ENCODE peak calls at places on chromosome 7, in seven cellular contexts. One of them, this sample, is unnamed.

GRCh38 chr7:25805027-25805687 is 346.8 kb upstream of the NFE2L3 start:
- ATAC-seq in effector memory CD8-positive, alpha-beta T cell: no peak
- ATAC-seq in CD4-positive, CD25-positive, alpha-beta regulatory T cell: no peak
- ATAC-seq in stimulated activated effector memory CD8-positive, alpha-beta T cell treated with anti-CD3 and anti-CD28 coated beads, Interleukin-12 subunit alpha, Interleukin-12 subunit beta, amount 100 ng/mL, for 72 hours: no peak
- ATAC-seq in upper lobe of left lung: no peak
- ATAC-seq in left lung: no peak
- ATAC-seq in natural killer cell treated with Interleukin-12 subunit alpha and Interleukin-12 subunit beta and Interleukin-15 and Interleukin-18, amount 100 ng/mL, for 72 hours: no peak
- ATAC-seq in this sample: no peak

GRCh38 chr7:2471396-2471795 is 4.8 kb downstream of the GRIFIN start:
- ATAC-seq in effector memory CD8-positive, alpha-beta T cell: no peak
- ATAC-seq in left lung: no peak
- ATAC-seq in upper lobe of left lung: peak
- ATAC-seq in CD4-positive, CD25-positive, alpha-beta regulatory T cell: no peak
- ATAC-seq in stimulated activated effector memory CD8-positive, alpha-beta T cell treated with anti-CD3 and anti-CD28 coated beads, Interleukin-12 subunit alpha, Interleukin-12 subunit beta, amount 100 ng/mL, for 72 hours: no peak
- ATAC-seq in natural killer cell treated with Interleukin-12 subunit alpha and Interleukin-12 subunit beta and Interleukin-15 and Interleukin-18, amount 100 ng/mL, for 72 hours: no peak
- ATAC-seq in this sample: no peak

GRCh38 chr7:102875700-102876192 is 37.1 kb upstream of the LRRC17 start:
- ATAC-seq in upper lobe of left lung: peak
- ATAC-seq in effector memory CD8-positive, alpha-beta T cell: no peak
- ATAC-seq in left lung: peak
- ATAC-seq in CD4-positive, CD25-positive, alpha-beta regulatory T cell: peak
- ATAC-seq in stimulated activated effector memory CD8-positive, alpha-beta T cell treated with anti-CD3 and anti-CD28 coated beads, Interleukin-12 subunit alpha, Interleukin-12 subunit beta, amount 100 ng/mL, for 72 hours: peak
- ATAC-seq in natural killer cell treated with Interleukin-12 subunit alpha and Interleukin-12 subunit beta and Interleukin-15 and Interleukin-18, amount 100 ng/mL, for 72 hours: peak
- ATAC-seq in this sample: peak

GRCh38 chr7:130299909-130300308 is 6.9 kb downstream of the CPA4 start:
- ATAC-seq in CD4-positive, CD25-positive, alpha-beta regulatory T cell: no peak
- ATAC-seq in stimulated activated effector memory CD8-positive, alpha-beta T cell treated with anti-CD3 and anti-CD28 coated beads, Interleukin-12 subunit alpha, Interleukin-12 subunit beta, amount 100 ng/mL, for 72 hours: no peak
- ATAC-seq in effector memory CD8-positive, alpha-beta T cell: no peak
- ATAC-seq in natural killer cell treated with Interleukin-12 subunit alpha and Interleukin-12 subunit beta and Interleukin-15 and Interleukin-18, amount 100 ng/mL, for 72 hours: no peak
- ATAC-seq in left lung: no peak
- ATAC-seq in upper lobe of left lung: no peak
- ATAC-seq in this sample: no peak

GRCh38 chr7:81331061-81332018 is 412.5 kb upstream of the SEMA3C start:
- ATAC-seq in natural killer cell treated with Interleukin-12 subunit alpha and Interleukin-12 subunit beta and Interleukin-15 and Interleukin-18, amount 100 ng/mL, for 72 hours: no peak
- ATAC-seq in stimulated activated effector memory CD8-positive, alpha-beta T cell treated with anti-CD3 and anti-CD28 coated beads, Interleukin-12 subunit alpha, Interleukin-12 subunit beta, amount 100 ng/mL, for 72 hours: no peak
- ATAC-seq in upper lobe of left lung: peak
- ATAC-seq in effector memory CD8-positive, alpha-beta T cell: no peak
- ATAC-seq in left lung: no peak
- ATAC-seq in CD4-positive, CD25-positive, alpha-beta regulatory T cell: no peak
- ATAC-seq in this sample: no peak

GRCh38 chr7:24025094-24025493 is 258.9 kb upstream of the NPY start:
- ATAC-seq in effector memory CD8-positive, alpha-beta T cell: no peak
- ATAC-seq in upper lobe of left lung: no peak
- ATAC-seq in natural killer cell treated with Interleukin-12 subunit alpha and Interleukin-12 subunit beta and Interleukin-15 and Interleukin-18, amount 100 ng/mL, for 72 hours: no peak
- ATAC-seq in CD4-positive, CD25-positive, alpha-beta regulatory T cell: no peak
- ATAC-seq in stimulated activated effector memory CD8-positive, alpha-beta T cell treated with anti-CD3 and anti-CD28 coated beads, Interleukin-12 subunit alpha, Interleukin-12 subunit beta, amount 100 ng/mL, for 72 hours: no peak
- ATAC-seq in left lung: no peak
- ATAC-seq in this sample: no peak

GRCh38 chr7:4745971-4746919 is 29.2 kb upstream of the AP5Z1 start:
- ATAC-seq in natural killer cell treated with Interleukin-12 subunit alpha and Interleukin-12 subunit beta and Interleukin-15 and Interleukin-18, amount 100 ng/mL, for 72 hours: peak
- ATAC-seq in left lung: peak
- ATAC-seq in effector memory CD8-positive, alpha-beta T cell: no peak
- ATAC-seq in CD4-positive, CD25-positive, alpha-beta regulatory T cell: no peak
- ATAC-seq in stimulated activated effector memory CD8-positive, alpha-beta T cell treated with anti-CD3 and anti-CD28 coated beads, Interleukin-12 subunit alpha, Interleukin-12 subunit beta, amount 100 ng/mL, for 72 hours: no peak
- ATAC-seq in upper lobe of left lung: peak
- ATAC-seq in this sample: peak

GRCh38 chr7:45974540-45975360 is 53.7 kb upstream of the IGFBP3 start:
- ATAC-seq in left lung: no peak
- ATAC-seq in upper lobe of left lung: no peak
- ATAC-seq in natural killer cell treated with Interleukin-12 subunit alpha and Interleukin-12 subunit beta and Interleukin-15 and Interleukin-18, amount 100 ng/mL, for 72 hours: no peak
- ATAC-seq in stimulated activated effector memory CD8-positive, alpha-beta T cell treated with anti-CD3 and anti-CD28 coated beads, Interleukin-12 subunit alpha, Interleukin-12 subunit beta, amount 100 ng/mL, for 72 hours: no peak
- ATAC-seq in CD4-positive, CD25-positive, alpha-beta regulatory T cell: no peak
- ATAC-seq in effector memory CD8-positive, alpha-beta T cell: no peak
- ATAC-seq in this sample: no peak

GRCh38 chr7:24406053-24406561 is 122.1 kb downstream of the NPY start:
- ATAC-seq in stimulated activated effector memory CD8-positive, alpha-beta T cell treated with anti-CD3 and anti-CD28 coated beads, Interleukin-12 subunit alpha, Interleukin-12 subunit beta, amount 100 ng/mL, for 72 hours: peak
- ATAC-seq in upper lobe of left lung: no peak
- ATAC-seq in CD4-positive, CD25-positive, alpha-beta regulatory T cell: peak
- ATAC-seq in left lung: no peak
- ATAC-seq in natural killer cell treated with Interleukin-12 subunit alpha and Interleukin-12 subunit beta and Interleukin-15 and Interleukin-18, amount 100 ng/mL, for 72 hours: no peak
- ATAC-seq in effector memory CD8-positive, alpha-beta T cell: peak
- ATAC-seq in this sample: peak

GRCh38 chr7:29190349-29191045 is 4.1 kb upstream of the CHN2 start:
- ATAC-seq in upper lobe of left lung: no peak
- ATAC-seq in stimulated activated effector memory CD8-positive, alpha-beta T cell treated with anti-CD3 and anti-CD28 coated beads, Interleukin-12 subunit alpha, Interleukin-12 subunit beta, amount 100 ng/mL, for 72 hours: no peak
- ATAC-seq in CD4-positive, CD25-positive, alpha-beta regulatory T cell: no peak
- ATAC-seq in left lung: peak
- ATAC-seq in natural killer cell treated with Interleukin-12 subunit alpha and Interleukin-12 subunit beta and Interleukin-15 and Interleukin-18, amount 100 ng/mL, for 72 hours: no peak
- ATAC-seq in effector memory CD8-positive, alpha-beta T cell: no peak
- ATAC-seq in this sample: no peak

GRCh38 chr7:50557114-50557513 is 8.1 kb downstream of the DDC start:
- ATAC-seq in effector memory CD8-positive, alpha-beta T cell: no peak
- ATAC-seq in left lung: no peak
- ATAC-seq in natural killer cell treated with Interleukin-12 subunit alpha and Interleukin-12 subunit beta and Interleukin-15 and Interleukin-18, amount 100 ng/mL, for 72 hours: no peak
- ATAC-seq in upper lobe of left lung: no peak
- ATAC-seq in stimulated activated effector memory CD8-positive, alpha-beta T cell treated with anti-CD3 and anti-CD28 coated beads, Interleukin-12 subunit alpha, Interleukin-12 subunit beta, amount 100 ng/mL, for 72 hours: no peak
- ATAC-seq in CD4-positive, CD25-positive, alpha-beta regulatory T cell: no peak
- ATAC-seq in this sample: no peak

GRCh38 chr7:92598310-92598981 is 8.3 kb upstream of the FAM133B start:
- ATAC-seq in CD4-positive, CD25-positive, alpha-beta regulatory T cell: no peak
- ATAC-seq in natural killer cell treated with Interleukin-12 subunit alpha and Interleukin-12 subunit beta and Interleukin-15 and Interleukin-18, amount 100 ng/mL, for 72 hours: peak
- ATAC-seq in upper lobe of left lung: no peak
- ATAC-seq in effector memory CD8-positive, alpha-beta T cell: no peak
- ATAC-seq in stimulated activated effector memory CD8-positive, alpha-beta T cell treated with anti-CD3 and anti-CD28 coated beads, Interleukin-12 subunit alpha, Interleukin-12 subunit beta, amount 100 ng/mL, for 72 hours: peak
- ATAC-seq in left lung: no peak
- ATAC-seq in this sample: peak

GRCh38 chr7:54629771-54630170 is 87.6 kb downstream of the VSTM2A start:
- ATAC-seq in upper lobe of left lung: no peak
- ATAC-seq in effector memory CD8-positive, alpha-beta T cell: no peak
- ATAC-seq in CD4-positive, CD25-positive, alpha-beta regulatory T cell: no peak
- ATAC-seq in natural killer cell treated with Interleukin-12 subunit alpha and Interleukin-12 subunit beta and Interleukin-15 and Interleukin-18, amount 100 ng/mL, for 72 hours: no peak
- ATAC-seq in left lung: no peak
- ATAC-seq in stimulated activated effector memory CD8-positive, alpha-beta T cell treated with anti-CD3 and anti-CD28 coated beads, Interleukin-12 subunit alpha, Interleukin-12 subunit beta, amount 100 ng/mL, for 72 hours: no peak
- ATAC-seq in this sample: no peak

GRCh38 chr7:130721486-130722277 is 12.3 kb downstream of the KLF14 start:
- ATAC-seq in stimulated activated effector memory CD8-positive, alpha-beta T cell treated with anti-CD3 and anti-CD28 coated beads, Interleukin-12 subunit alpha, Interleukin-12 subunit beta, amount 100 ng/mL, for 72 hours: peak
- ATAC-seq in effector memory CD8-positive, alpha-beta T cell: no peak
- ATAC-seq in CD4-positive, CD25-positive, alpha-beta regulatory T cell: no peak
- ATAC-seq in natural killer cell treated with Interleukin-12 subunit alpha and Interleukin-12 subunit beta and Interleukin-15 and Interleukin-18, amount 100 ng/mL, for 72 hours: no peak
- ATAC-seq in upper lobe of left lung: peak
- ATAC-seq in left lung: peak
- ATAC-seq in this sample: peak

GRCh38 chr7:115068220-115068619 is 146.3 kb downstream of the MDFIC start:
- ATAC-seq in natural killer cell treated with Interleukin-12 subunit alpha and Interleukin-12 subunit beta and Interleukin-15 and Interleukin-18, amount 100 ng/mL, for 72 hours: no peak
- ATAC-seq in CD4-positive, CD25-positive, alpha-beta regulatory T cell: no peak
- ATAC-seq in left lung: no peak
- ATAC-seq in effector memory CD8-positive, alpha-beta T cell: no peak
- ATAC-seq in stimulated activated effector memory CD8-positive, alpha-beta T cell treated with anti-CD3 and anti-CD28 coated beads, Interleukin-12 subunit alpha, Interleukin-12 subunit beta, amount 100 ng/mL, for 72 hours: no peak
- ATAC-seq in upper lobe of left lung: no peak
- ATAC-seq in this sample: no peak

GRCh38 chr7:150356265-150356897 is 12.2 kb upstream of the REPIN1 start:
- ATAC-seq in CD4-positive, CD25-positive, alpha-beta regulatory T cell: peak
- ATAC-seq in effector memory CD8-positive, alpha-beta T cell: no peak
- ATAC-seq in stimulated activated effector memory CD8-positive, alpha-beta T cell treated with anti-CD3 and anti-CD28 coated beads, Interleukin-12 subunit alpha, Interleukin-12 subunit beta, amount 100 ng/mL, for 72 hours: no peak
- ATAC-seq in left lung: peak
- ATAC-seq in natural killer cell treated with Interleukin-12 subunit alpha and Interleukin-12 subunit beta and Interleukin-15 and Interleukin-18, amount 100 ng/mL, for 72 hours: no peak
- ATAC-seq in upper lobe of left lung: peak
- ATAC-seq in this sample: no peak

GRCh38 chr7:12518920-12519681 is 51.4 kb upstream of the SCIN start:
- ATAC-seq in CD4-positive, CD25-positive, alpha-beta regulatory T cell: no peak
- ATAC-seq in natural killer cell treated with Interleukin-12 subunit alpha and Interleukin-12 subunit beta and Interleukin-15 and Interleukin-18, amount 100 ng/mL, for 72 hours: peak
- ATAC-seq in effector memory CD8-positive, alpha-beta T cell: no peak
- ATAC-seq in left lung: peak
- ATAC-seq in upper lobe of left lung: no peak
- ATAC-seq in stimulated activated effector memory CD8-positive, alpha-beta T cell treated with anti-CD3 and anti-CD28 coated beads, Interleukin-12 subunit alpha, Interleukin-12 subunit beta, amount 100 ng/mL, for 72 hours: peak
- ATAC-seq in this sample: peak

GRCh38 chr7:120979765-120980499 is 8.6 kb upstream of the CPED1 start:
- ATAC-seq in left lung: no peak
- ATAC-seq in effector memory CD8-positive, alpha-beta T cell: no peak
- ATAC-seq in stimulated activated effector memory CD8-positive, alpha-beta T cell treated with anti-CD3 and anti-CD28 coated beads, Interleukin-12 subunit alpha, Interleukin-12 subunit beta, amount 100 ng/mL, for 72 hours: peak
- ATAC-seq in natural killer cell treated with Interleukin-12 subunit alpha and Interleukin-12 subunit beta and Interleukin-15 and Interleukin-18, amount 100 ng/mL, for 72 hours: no peak
- ATAC-seq in upper lobe of left lung: no peak
- ATAC-seq in CD4-positive, CD25-positive, alpha-beta regulatory T cell: no peak
- ATAC-seq in this sample: peak

GRCh38 chr7:39458346-39458745 is 107.9 kb upstream of the YAE1 start:
- ATAC-seq in upper lobe of left lung: no peak
- ATAC-seq in stimulated activated effector memory CD8-positive, alpha-beta T cell treated with anti-CD3 and anti-CD28 coated beads, Interleukin-12 subunit alpha, Interleukin-12 subunit beta, amount 100 ng/mL, for 72 hours: no peak
- ATAC-seq in effector memory CD8-positive, alpha-beta T cell: no peak
- ATAC-seq in left lung: no peak
- ATAC-seq in natural killer cell treated with Interleukin-12 subunit alpha and Interleukin-12 subunit beta and Interleukin-15 and Interleukin-18, amount 100 ng/mL, for 72 hours: no peak
- ATAC-seq in CD4-positive, CD25-positive, alpha-beta regulatory T cell: no peak
- ATAC-seq in this sample: no peak

GRCh38 chr7:149240637-149241036 is 1.2 kb downstream of the ZNF212 start:
- ATAC-seq in upper lobe of left lung: no peak
- ATAC-seq in stimulated activated effector memory CD8-positive, alpha-beta T cell treated with anti-CD3 and anti-CD28 coated beads, Interleukin-12 subunit alpha, Interleukin-12 subunit beta, amount 100 ng/mL, for 72 hours: no peak
- ATAC-seq in natural killer cell treated with Interleukin-12 subunit alpha and Interleukin-12 subunit beta and Interleukin-15 and Interleukin-18, amount 100 ng/mL, for 72 hours: no peak
- ATAC-seq in CD4-positive, CD25-positive, alpha-beta regulatory T cell: no peak
- ATAC-seq in effector memory CD8-positive, alpha-beta T cell: no peak
- ATAC-seq in left lung: no peak
- ATAC-seq in this sample: no peak

GRCh38 chr7:85474234-85474633 is 287.4 kb upstream of the SEMA3D start:
- ATAC-seq in stimulated activated effector memory CD8-positive, alpha-beta T cell treated with anti-CD3 and anti-CD28 coated beads, Interleukin-12 subunit alpha, Interleukin-12 subunit beta, amount 100 ng/mL, for 72 hours: no peak
- ATAC-seq in natural killer cell treated with Interleukin-12 subunit alpha and Interleukin-12 subunit beta and Interleukin-15 and Interleukin-18, amount 100 ng/mL, for 72 hours: no peak
- ATAC-seq in effector memory CD8-positive, alpha-beta T cell: no peak
- ATAC-seq in left lung: no peak
- ATAC-seq in CD4-positive, CD25-positive, alpha-beta regulatory T cell: no peak
- ATAC-seq in upper lobe of left lung: no peak
- ATAC-seq in this sample: no peak

GRCh38 chr7:142612264-142612881 is 136.9 kb upstream of the PRSS1 start:
- ATAC-seq in upper lobe of left lung: no peak
- ATAC-seq in left lung: no peak
- ATAC-seq in CD4-positive, CD25-positive, alpha-beta regulatory T cell: no peak
- ATAC-seq in natural killer cell treated with Interleukin-12 subunit alpha and Interleukin-12 subunit beta and Interleukin-15 and Interleukin-18, amount 100 ng/mL, for 72 hours: no peak
- ATAC-seq in effector memory CD8-positive, alpha-beta T cell: no peak
- ATAC-seq in stimulated activated effector memory CD8-positive, alpha-beta T cell treated with anti-CD3 and anti-CD28 coated beads, Interleukin-12 subunit alpha, Interleukin-12 subunit beta, amount 100 ng/mL, for 72 hours: peak
- ATAC-seq in this sample: peak

GRCh38 chr7:67542916-67543315 is 546.3 kb downstream of the TYW1 start:
- ATAC-seq in left lung: no peak
- ATAC-seq in CD4-positive, CD25-positive, alpha-beta regulatory T cell: no peak
- ATAC-seq in natural killer cell treated with Interleukin-12 subunit alpha and Interleukin-12 subunit beta and Interleukin-15 and Interleukin-18, amount 100 ng/mL, for 72 hours: no peak
- ATAC-seq in effector memory CD8-positive, alpha-beta T cell: no peak
- ATAC-seq in stimulated activated effector memory CD8-positive, alpha-beta T cell treated with anti-CD3 and anti-CD28 coated beads, Interleukin-12 subunit alpha, Interleukin-12 subunit beta, amount 100 ng/mL, for 72 hours: no peak
- ATAC-seq in upper lobe of left lung: no peak
- ATAC-seq in this sample: no peak

GRCh38 chr7:107528461-107528860 is 35.3 kb downstream of the COG5 start:
- ATAC-seq in left lung: no peak
- ATAC-seq in upper lobe of left lung: no peak
- ATAC-seq in natural killer cell treated with Interleukin-12 subunit alpha and Interleukin-12 subunit beta and Interleukin-15 and Interleukin-18, amount 100 ng/mL, for 72 hours: no peak
- ATAC-seq in CD4-positive, CD25-positive, alpha-beta regulatory T cell: no peak
- ATAC-seq in stimulated activated effector memory CD8-positive, alpha-beta T cell treated with anti-CD3 and anti-CD28 coated beads, Interleukin-12 subunit alpha, Interleukin-12 subunit beta, amount 100 ng/mL, for 72 hours: no peak
- ATAC-seq in effector memory CD8-positive, alpha-beta T cell: no peak
- ATAC-seq in this sample: no peak

GRCh38 chr7:132882714-132883428 is 199.0 kb downstream of the CHCHD3 start:
- ATAC-seq in stimulated activated effector memory CD8-positive, alpha-beta T cell treated with anti-CD3 and anti-CD28 coated beads, Interleukin-12 subunit alpha, Interleukin-12 subunit beta, amount 100 ng/mL, for 72 hours: peak
- ATAC-seq in natural killer cell treated with Interleukin-12 subunit alpha and Interleukin-12 subunit beta and Interleukin-15 and Interleukin-18, amount 100 ng/mL, for 72 hours: peak
- ATAC-seq in CD4-positive, CD25-positive, alpha-beta regulatory T cell: peak
- ATAC-seq in left lung: no peak
- ATAC-seq in effector memory CD8-positive, alpha-beta T cell: peak
- ATAC-seq in upper lobe of left lung: no peak
- ATAC-seq in this sample: peak

GRCh38 chr7:130865408-130866236 is 131.6 kb upstream of the KLF14 start:
- ATAC-seq in natural killer cell treated with Interleukin-12 subunit alpha and Interleukin-12 subunit beta and Interleukin-15 and Interleukin-18, amount 100 ng/mL, for 72 hours: peak
- ATAC-seq in CD4-positive, CD25-positive, alpha-beta regulatory T cell: peak
- ATAC-seq in effector memory CD8-positive, alpha-beta T cell: peak
- ATAC-seq in upper lobe of left lung: peak
- ATAC-seq in stimulated activated effector memory CD8-positive, alpha-beta T cell treated with anti-CD3 and anti-CD28 coated beads, Interleukin-12 subunit alpha, Interleukin-12 subunit beta, amount 100 ng/mL, for 72 hours: peak
- ATAC-seq in left lung: peak
- ATAC-seq in this sample: peak

This sample was measured in activated T-helper 17 cell treated with anti-CD3 and anti-CD28 coated beads, Interleukin-2, amount 50 U/mL, for 72 hours.